ENCODE peak calls at places on chromosomes 16 and 17, in four cellular contexts. F, R, K and M are unnamed samples. For H3K36me3, the result is how much of the 10 kb centered on the place peaks cover.

GRCh38 chr17:81966343-81967243 is 5.6 kb upstream of the NOTUM start:
- DNase-seq in F (no peak), R (no peak), K (no peak), M (no peak)

GRCh38 chr17:82703935-82704865 is 5.7 kb upstream of the RAB40B start:
- DNase-seq in K (no peak), F (no peak), R (no peak), M (no peak)

GRCh38 chr17:80984749-80985148 is 6.9 kb upstream of the CHMP6 start:
- DNase-seq in K (peak), F (no peak), R (no peak), M (peak)

GRCh38 chr17:8320990-8321389 is 10.9 kb downstream of the ARHGEF15 start:
- DNase-seq in F (no peak), K (peak), R (no peak), M (peak)

GRCh38 chr16:84332975-84333684 is 35.2 kb upstream of the ATP2C2 start:
- DNase-seq in R (no peak), K (no peak), F (peak), M (no peak)

GRCh38 chr17:71461504-71462197 is 659.2 kb upstream of the SOX9 start:
- DNase-seq in K (no peak), F (no peak), R (no peak), M (no peak)

GRCh38 chr17:49001671-49002070 is 4.5 kb downstream of the IGF2BP1 start:
- DNase-seq in F (no peak), K (no peak), R (no peak), M (no peak)

GRCh38 chr16:57526498-57526897 is 9.9 kb downstream of the CCDC102A start:
- DNase-seq in K (no peak), F (peak), R (no peak), M (no peak)

GRCh38 chr16:89722392-89723278 is 1.3 kb downstream of the ZNF276 start:
- DNase-seq in R (no peak), K (peak), F (no peak), M (peak)

GRCh38 chr17:66348605-66349165 is 46.3 kb downstream of the PRKCA start:
- DNase-seq in K (peak), R (no peak), F (no peak), M (peak)

GRCh38 chr17:66764559-66764958 is 70.4 kb upstream of the CACNG5 start:
- DNase-seq in F (no peak), R (no peak), K (no peak), M (no peak)

GRCh38 chr17:75753514-75754377 is 11.2 kb downstream of the GALK1 start:
- DNase-seq in F (peak), K (no peak), R (no peak), M (peak)

GRCh38 chr16:31466381-31466841 is 5.5 kb upstream of the TGFB1I1 start:
- DNase-seq in K (no peak), F (no peak), R (no peak), M (no peak)

GRCh38 chr16:81626181-81626674 is 152.9 kb upstream of the PLCG2 start:
- DNase-seq in K (no peak), R (no peak), F (no peak), M (no peak)

GRCh38 chr16:24610421-24610765 is 71.0 kb downstream of the RBBP6 start:
- DNase-seq in K (no peak), R (no peak), F (peak), M (no peak)

GRCh38 chr16:35525979-35526590 is 2066.7 kb downstream of the TP53TG3F start:
- DNase-seq in K (no peak), F (no peak), R (no peak), M (no peak)

GRCh38 chr17:77471984-77472836 is 331.4 kb downstream of the SEC14L1 start:
- DNase-seq in R (no peak), K (no peak), F (no peak), M (peak)

GRCh38 chr17:49231563-49231894 is 942 bp upstream of the PHOSPHO1 start:
- DNase-seq in R (no peak), F (no peak), K (no peak), M (no peak)

GRCh38 chr17:80824549-80825470 is 166.8 kb upstream of the CHMP6 start:
- DNase-seq in R (no peak), F (peak), K (no peak), M (no peak)

GRCh38 chr16:88747588-88748301 is 37.3 kb downstream of the PIEZO1 start:
- DNase-seq in R (no peak), F (no peak), K (peak), M (peak)

GRCh38 chr17:47265983-47266541 is 12.4 kb downstream of the ITGB3 start:
- DNase-seq in R (no peak), F (no peak), K (no peak), M (peak)

GRCh38 chr17:58232707-58233156 is 5.7 kb upstream of the LPO start:
- DNase-seq in F (no peak), K (no peak), R (no peak), M (peak)

GRCh38 chr17:36591434-36592315 is at the start of gene DHRS11:
- DNase-seq in F (peak), R (no peak), K (peak), M (peak)

GRCh38 chr17:82247856-82248671 is 19.2 kb downstream of the SLC16A3 start:
- DNase-seq in F (no peak), R (no peak), K (no peak), M (no peak)

GRCh38 chr17:58492238-58493121 is 4.3 kb upstream of the HSF5 start:
- DNase-seq in K (no peak), R (no peak), F (no peak), M (no peak)

GRCh38 chr17:19718613-19719364 is 2.4 kb upstream of the SLC47A2 start:
- DNase-seq in F (no peak), R (no peak), K (no peak), M (no peak)

GRCh38 chr16:23434380-23434779 is 18.6 kb downstream of the COG7 start:
- DNase-seq in F (no peak), K (peak), R (no peak), M (no peak)

GRCh38 chr17:76384222-76384986 is at the start of gene SPHK1:
- DNase-seq in F (peak), K (peak), R (no peak), M (peak)

GRCh38 chr17:31490019-31490383 is 98.5 kb downstream of the RAB11FIP4 start:
- DNase-seq in K (no peak), R (no peak), F (no peak), M (no peak)
- H3K4me3 ChIP-seq in K (peak), R (no peak), F (no peak), M (no peak)

GRCh38 chr16:87666919-87667318 is 64.6 kb downstream of the JPH3 start:
- DNase-seq in F (no peak), K (no peak), R (no peak), M (no peak)
- H3K36me3 ChIP-seq in F (under half), K (under half), R (under half), M (under half)

GRCh38 chr16:10881479-10882030 is 4.6 kb downstream of the CIITA start:
- DNase-seq in F (peak), K (no peak), R (no peak), M (no peak)
- H3K4me3 ChIP-seq in F (no peak), K (no peak), R (no peak), M (no peak)

GRCh38 chr16:72791786-72792185 is 256.1 kb downstream of the ZFHX3 start:
- DNase-seq in R (peak), F (no peak), K (no peak), M (no peak)
- H3K36me3 ChIP-seq in R (under half), F (under half), K (under half), M (under half)

GRCh38 chr17:38419508-38419981 is 8.7 kb upstream of the ARHGAP23 start:
- DNase-seq in K (no peak), F (no peak), R (no peak), M (no peak)

GRCh38 chr17:38418069-38418692 is 10.1 kb upstream of the ARHGAP23 start:
- DNase-seq in K (no peak), F (no peak), R (no peak), M (no peak)

GRCh38 chr17:38420518-38420917 is 7.7 kb upstream of the ARHGAP23 start:
- DNase-seq in K (no peak), R (no peak), F (no peak), M (no peak)

GRCh38 chr17:38417210-38417951 is 10.9 kb upstream of the ARHGAP23 start:
- DNase-seq in R (no peak), K (no peak), F (no peak), M (no peak)

DNA sequence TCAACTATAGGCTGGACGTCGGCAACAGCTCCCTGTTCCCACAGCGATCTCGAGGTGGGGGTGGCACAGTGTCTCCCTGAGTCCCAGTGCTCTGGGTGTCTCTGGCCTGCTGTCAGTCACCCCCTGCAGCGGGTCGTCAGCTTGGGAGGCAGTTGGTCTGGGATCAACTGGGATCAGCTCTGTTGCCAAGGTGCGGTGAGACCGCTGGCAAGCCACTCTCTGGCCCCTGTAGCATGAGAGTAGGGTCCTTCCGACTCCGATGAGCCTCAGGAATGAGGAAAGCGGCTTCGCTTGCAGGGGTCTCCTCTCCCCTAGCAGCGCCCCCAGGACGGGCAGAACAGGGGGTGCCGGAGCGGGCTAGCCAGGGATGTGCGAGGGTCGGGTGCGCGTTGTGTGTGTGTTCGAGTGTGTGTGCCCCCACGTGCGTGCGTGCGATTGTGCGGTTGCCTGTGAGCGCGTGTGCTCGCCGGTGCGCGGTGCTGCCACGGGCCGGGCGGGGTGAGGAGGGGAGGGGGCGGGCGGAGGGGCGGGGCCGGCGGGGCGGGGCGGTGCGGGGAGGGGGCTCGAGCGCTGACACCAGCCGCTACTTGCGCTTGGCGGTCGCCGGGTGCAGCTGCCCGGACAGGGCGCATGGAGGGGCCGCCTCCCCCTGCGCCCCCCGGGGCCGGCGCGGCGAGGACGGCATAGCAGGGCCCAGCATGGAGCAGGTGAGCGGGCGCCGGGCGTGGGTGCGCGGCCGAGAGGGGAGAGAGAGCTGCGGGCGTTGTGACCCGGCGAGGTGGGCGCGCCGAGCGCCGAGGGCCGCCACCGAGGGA is 9.4 kb upstream of the ARHGAP23 start:
- DNase-seq in F (no peak), K (no peak), R (no peak), M (no peak)
- H3K4me3 ChIP-seq in F (peak), K (no peak), R (peak), M (no peak)

DNA sequence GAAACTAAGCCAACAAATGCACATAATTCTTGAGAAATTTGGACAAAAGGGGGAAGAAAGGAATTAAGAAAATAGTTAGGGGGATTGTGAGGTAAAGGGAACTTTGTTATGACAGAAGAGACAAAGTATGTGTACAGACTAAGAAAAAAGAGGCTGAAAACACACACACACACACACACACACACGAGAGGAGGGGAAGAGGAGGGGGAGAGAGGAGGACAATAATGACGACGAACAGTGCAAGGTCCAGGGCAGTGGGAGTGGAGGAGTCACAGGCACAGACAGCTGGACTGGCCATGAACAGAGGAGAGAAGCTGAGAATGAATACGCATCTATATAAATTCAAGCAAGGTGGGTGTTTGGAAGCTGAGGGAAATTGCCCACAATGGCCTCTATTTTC is 44.6 kb downstream of the MARVELD3 start:
- DNase-seq in F (no peak), R (no peak), K (no peak), M (no peak)
- H3K36me3 ChIP-seq in F (under half), R (under half), K (under half), M (under half)

GRCh38 chr17:29614345-29615047 is 8.2 kb downstream of the CORO6 start:
- DNase-seq in K (no peak), F (no peak), R (peak), M (no peak)
- H3K4me3 ChIP-seq in K (no peak), F (no peak), R (no peak), M (no peak)

GRCh38 chr16:66107661-66108060 is 258.8 kb upstream of the CDH5 start:
- DNase-seq in R (no peak), F (no peak), K (no peak), M (no peak)
- H3K36me3 ChIP-seq in R (under half), F (under half), K (under half), M (under half)

GRCh38 chr16:74169687-74170522 is 126.7 kb upstream of the PSMD7 start:
- DNase-seq in F (no peak), K (no peak), R (no peak), M (peak)
- H3K4me3 ChIP-seq in F (peak), K (no peak), R (peak), M (peak)